ENCODE peak calls at places on chromosome 21, in five cellular contexts. Y is T1000; U is aorta; P is stomach; H is activated CD4-positive, alpha-beta T cell treated with anti-CD3 and anti-CD28 coated beads, Interleukin-2, amount 10 ng/mL, durations not matched to agents 7 days and 5 days. R is an unnamed sample.

GRCh38 chr21:46004168-46004861 is 22.7 kb downstream of the COL6A1 start:
- DNase-seq in P (peak), Y (no peak), U (no peak), H (no peak), R (no peak)

GRCh38 chr21:43824883-43825609 is 35.7 kb downstream of the RRP1 start:
- DNase-seq in H (no peak), U (no peak), Y (no peak), P (no peak), R (peak)

GRCh38 chr21:36127250-36127904 is 7.5 kb upstream of the CBR3 start:
- DNase-seq in H (no peak), U (no peak), P (peak), Y (no peak), R (no peak)

GRCh38 chr21:34925597-34925996 is 123.5 kb downstream of the RUNX1 start:
- DNase-seq in U (no peak), Y (no peak), P (no peak), H (no peak), R (no peak)

GRCh38 chr21:42847726-42848125 is 31.6 kb downstream of the WDR4 start:
- DNase-seq in Y (no peak), U (peak), H (no peak), P (no peak), R (peak)

GRCh38 chr21:46507562-46507961 is 48.9 kb downstream of the DIP2A start:
- DNase-seq in U (no peak), Y (no peak), H (no peak), P (no peak), R (no peak)

GRCh38 chr21:45491623-45492022 is 50.6 kb downstream of the SLC19A1 start:
- DNase-seq in Y (no peak), H (no peak), P (no peak), U (no peak), R (no peak)

GRCh38 chr21:32795376-32795775 is 23.8 kb upstream of the PAXBP1 start:
- DNase-seq in H (no peak), U (no peak), Y (no peak), P (no peak), R (no peak)

GRCh38 chr21:23936224-23936623 is 1671.1 kb downstream of the MRPL39 start:
- DNase-seq in U (no peak), P (no peak), H (no peak), Y (no peak), R (no peak)

GRCh38 chr21:45379171-45379900 is 25.6 kb upstream of the COL18A1 start:
- DNase-seq in U (peak), Y (no peak), H (no peak), P (no peak), R (peak)

GRCh38 chr21:32206631-32207030 is 72.2 kb downstream of the MIS18A start:
- DNase-seq in Y (no peak), P (no peak), H (no peak), U (no peak), R (no peak)

GRCh38 chr21:33332143-33332542 is 7.4 kb downstream of the IFNAR1 start:
- DNase-seq in U (no peak), Y (no peak), P (no peak), H (peak), R (no peak)

R was measured in kidney.